ENCODE peak calls at places on chromosomes 13 and 19, in six cellular contexts. U is H1, R is neuronal stem cell, P is IMR-90, I is mesenchymal stem cell, Q is trophoblast cell. X is an unnamed sample.

GRCh38 chr13:103161476-103161875 is 95.3 kb upstream of the SLC10A2 start:
- DNase-seq in U (no peak), R (no peak), P (no peak), I (no peak), Q (peak), X (no peak)

GRCh38 chr13:113669231-113669870 is 2.3 kb downstream of the GRK1 start:
- DNase-seq in U (no peak), R (no peak), P (no peak), I (no peak), Q (no peak), X (no peak)

GRCh38 chr13:27141746-27142145 is 29.9 kb downstream of the USP12 start:
- DNase-seq in U (no peak), R (no peak), P (no peak), I (no peak), Q (no peak), X (no peak)

GRCh38 chr13:20383058-20383457 is 142.6 kb downstream of the CRYL1 start:
- DNase-seq in U (no peak), R (no peak), P (no peak), I (no peak), Q (no peak), X (no peak)

GRCh38 chr13:83883061-83883523 is 818 bp upstream of the SLITRK1 start:
- DNase-seq in U (peak), R (no peak), P (no peak), I (no peak), Q (no peak), X (peak)

GRCh38 chr19:21677696-21678418 is 89.5 kb downstream of the ZNF100 start:
- DNase-seq in U (no peak), R (no peak), P (no peak), I (no peak), Q (no peak), X (no peak)

GRCh38 chr19:44684892-44685847 is 13.8 kb upstream of the CEACAM16 start:
- DNase-seq in U (no peak), R (peak), P (peak), I (peak), Q (no peak), X (peak)

GRCh38 chr19:40807147-40808020 is 8.4 kb downstream of the EGLN2 start:
- DNase-seq in U (peak), R (no peak), P (no peak), I (no peak), Q (peak), X (peak)

GRCh38 chr13:88464851-88465250 is 793.7 kb downstream of the SLITRK5 start:
- DNase-seq in U (no peak), R (no peak), P (no peak), I (no peak), Q (no peak), X (no peak)

GRCh38 chr19:41893899-41894298 is 10.9 kb downstream of the ARHGEF1 start:
- DNase-seq in U (no peak), R (no peak), P (peak), I (peak), Q (no peak), X (no peak)

GRCh38 chr13:94169783-94170513 is 309.5 kb downstream of the DCT start:
- DNase-seq in U (no peak), R (no peak), P (no peak), I (no peak), Q (no peak), X (no peak)

GRCh38 chr13:19117913-19118739 is 63.5 kb downstream of the TUBA3C start:
- DNase-seq in U (no peak), R (no peak), P (no peak), I (no peak), Q (no peak), X (no peak)
- H3K14ac ChIP-seq in U (no peak), R (no peak), P (no peak), I (no peak), Q (no peak), X (no peak)

GRCh38 chr13:51764184-51765141 is 39.5 kb downstream of the DHRS12 start:
- DNase-seq in U (no peak), R (no peak), P (peak), I (peak), Q (no peak), X (no peak)

GRCh38 chr13:51767100-51767499 is 36.9 kb downstream of the DHRS12 start:
- DNase-seq in U (no peak), R (no peak), P (no peak), I (no peak), Q (no peak), X (peak)

GRCh38 chr13:51763486-51763885 is 40.5 kb downstream of the DHRS12 start:
- DNase-seq in U (no peak), R (no peak), P (no peak), I (no peak), Q (no peak), X (no peak)

GRCh38 chr13:51768378-51768921 is 35.5 kb downstream of the DHRS12 start:
- DNase-seq in U (peak), R (peak), P (no peak), I (no peak), Q (no peak), X (peak)

DNA sequence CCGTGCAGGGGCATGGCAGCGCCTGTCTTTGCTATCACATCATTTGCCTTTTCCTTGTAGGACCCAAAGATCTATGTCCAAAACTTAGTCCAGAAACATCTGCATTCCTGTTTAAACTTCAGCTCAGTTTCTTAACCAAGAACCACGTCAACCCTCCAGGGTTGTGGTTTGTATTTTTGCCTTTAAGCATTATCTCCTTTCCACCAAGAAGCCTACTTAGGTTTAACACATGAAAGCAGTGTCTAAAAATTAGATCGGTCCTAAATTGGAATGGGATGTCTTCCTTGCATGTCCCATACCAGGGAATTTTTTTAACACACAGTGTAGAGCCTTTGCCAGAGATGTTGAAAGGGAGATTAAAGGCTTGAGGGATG is 38.8 kb downstream of the DHRS12 start:
- DNase-seq in U (no peak), R (no peak), P (no peak), I (no peak), Q (no peak), X (no peak)
- H3K4me2 ChIP-seq in U (no peak), R (no peak), P (peak), I (no peak), Q (no peak), X (no peak)

DNA sequence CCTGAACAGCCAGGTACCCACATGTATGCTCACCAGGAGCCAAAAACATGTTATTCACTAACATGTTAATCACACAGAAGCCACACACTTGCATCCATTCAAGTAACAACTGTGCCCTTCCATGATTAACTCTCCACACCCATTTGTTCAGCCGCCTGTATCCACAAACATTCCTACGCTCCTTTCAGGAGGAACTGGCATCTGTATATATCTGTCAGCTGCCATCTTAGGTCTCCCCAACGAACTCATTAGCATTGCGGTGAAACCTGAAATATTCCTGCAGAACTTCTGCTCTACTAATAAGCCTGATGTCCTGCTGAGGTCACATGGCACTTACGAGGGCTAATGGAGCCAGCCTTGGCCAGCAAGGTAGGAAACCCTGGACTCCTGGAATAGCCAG is 33.0 kb downstream of the OLFM2 start:
- DNase-seq in U (no peak), R (no peak), P (no peak), I (no peak), Q (no peak), X (no peak)
- H3K14ac ChIP-seq in U (no peak), R (no peak), P (no peak), I (no peak), Q (no peak), X (no peak)

GRCh38 chr13:34748078-34748477 is 194.0 kb upstream of the NBEA start:
- DNase-seq in U (no peak), R (no peak), P (no peak), I (peak), Q (peak), X (no peak)

GRCh38 chr13:34750078-34750703 is 191.9 kb upstream of the NBEA start:
- DNase-seq in U (peak), R (peak), P (no peak), I (no peak), Q (peak), X (peak)

GRCh38 chr13:34749046-34749445 is 193.0 kb upstream of the NBEA start:
- DNase-seq in U (no peak), R (no peak), P (no peak), I (no peak), Q (peak), X (no peak)

GRCh38 chr13:34747507-34747906 is 194.6 kb upstream of the NBEA start:
- DNase-seq in U (no peak), R (no peak), P (no peak), I (no peak), Q (no peak), X (no peak)

GRCh38 chr13:34748561-34748960 is 193.5 kb upstream of the NBEA start:
- DNase-seq in U (no peak), R (no peak), P (no peak), I (peak), Q (no peak), X (no peak)
- H3K4me2 ChIP-seq in U (no peak), R (no peak), P (no peak), I (no peak), Q (no peak), X (no peak)

DNA sequence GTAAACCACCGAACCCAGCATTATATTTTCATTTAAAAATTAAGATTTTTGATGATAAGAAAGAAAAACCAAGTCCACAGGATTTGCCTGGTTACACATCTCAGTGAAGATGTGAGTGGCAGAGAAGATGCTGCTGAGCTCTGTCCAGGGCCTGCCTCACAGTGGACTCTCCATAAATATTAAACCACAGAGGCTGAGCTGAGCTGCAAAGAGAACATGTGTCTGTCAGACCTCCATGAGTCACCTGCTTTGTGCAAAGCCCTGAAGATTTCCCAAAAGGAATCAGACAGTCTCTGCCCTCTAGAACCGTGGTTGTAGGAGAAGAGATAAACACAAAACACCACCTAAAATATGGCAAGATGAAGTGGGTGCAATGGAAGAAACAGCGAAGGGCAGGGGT is 127.2 kb upstream of the TSC22D1 start:
- DNase-seq in U (no peak), R (no peak), P (peak), I (peak), Q (no peak), X (no peak)
- H3K14ac ChIP-seq in U (no peak), R (no peak), P (peak), I (no peak), Q (no peak), X (no peak)

GRCh38 chr13:30416471-30416870 is 5.8 kb upstream of the UBE2L5 start:
- DNase-seq in U (no peak), R (no peak), P (no peak), I (no peak), Q (no peak), X (no peak)
- H3K4me2 ChIP-seq in U (no peak), R (no peak), P (no peak), I (no peak), Q (no peak), X (no peak)

DNA sequence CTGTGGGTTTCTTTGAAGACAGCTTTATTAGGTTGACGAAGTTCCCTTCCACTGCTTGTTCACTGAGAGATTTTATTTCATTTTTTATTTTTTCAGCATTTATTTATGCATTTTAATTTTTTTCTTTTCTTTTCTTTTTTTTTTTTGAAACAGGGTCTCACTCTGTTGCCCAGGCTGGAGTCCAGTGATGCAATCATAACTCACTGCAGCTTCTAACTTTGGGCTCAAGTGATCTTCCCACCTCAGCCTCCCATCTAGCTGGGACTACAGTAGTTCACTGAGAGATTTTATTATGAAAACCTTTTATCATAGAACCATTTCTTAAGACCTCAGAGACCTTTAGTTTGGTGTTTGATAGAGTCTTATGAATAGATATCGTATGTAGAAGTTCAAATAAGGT is 10.3 kb upstream of the ZNF177 start:
- DNase-seq in U (no peak), R (no peak), P (no peak), I (no peak), Q (no peak), X (no peak)
- H3K14ac ChIP-seq in U (no peak), R (no peak), P (no peak), I (no peak), Q (no peak), X (no peak)

X was measured in H9.